ENCODE peak calls at places on chromosomes 16 and 17, in four cellular contexts. X, N, S and U are unnamed samples.

GRCh38 chr17:43327421-43327820 is 71.4 kb upstream of the ARL4D start:
- DNase-seq in X (no peak), S (no peak), N (no peak), U (no peak)

GRCh38 chr16:69935740-69936139 is 15.4 kb upstream of the CLEC18A start:
- DNase-seq in S (no peak), X (no peak), N (no peak), U (no peak)

GRCh38 chr17:70040336-70040735 is 34.7 kb upstream of the KCNJ16 start:
- DNase-seq in N (no peak), X (no peak), S (no peak), U (no peak)

GRCh38 chr17:17723354-17724261 is 42.4 kb downstream of the RAI1 start:
- DNase-seq in X (no peak), N (peak; percentile 88), S (no peak), U (peak; percentile 13)

GRCh38 chr16:1338119-1338730 is 4.8 kb downstream of the BAIAP3 start:
- DNase-seq in X (no peak), N (peak; percentile 81), S (no peak), U (no peak)

GRCh38 chr16:89944773-89945172 is 3.8 kb upstream of the DEF8 start:
- DNase-seq in X (no peak), S (no peak), N (no peak), U (no peak)

GRCh38 chr16:31190061-31190460 is 10.1 kb downstream of the FUS start:
- DNase-seq in N (no peak), X (no peak), S (no peak), U (no peak)

GRCh38 chr17:29076722-29077121 is 33.8 kb downstream of the PIPOX start:
- DNase-seq in X (no peak), S (no peak), N (peak; percentile 71), U (no peak)

GRCh38 chr17:68509151-68510057 is 2.8 kb upstream of the PRKAR1A start:
- DNase-seq in N (peak; percentile 61), S (peak; percentile 21), X (peak; percentile 64), U (no peak)

GRCh38 chr17:31680126-31680525 is 178.9 kb downstream of the COPRS start:
- DNase-seq in X (no peak), S (no peak), N (peak; percentile 28), U (no peak)

GRCh38 chr17:37494401-37494831 is 4.7 kb downstream of the DUSP14 start:
- DNase-seq in N (no peak), X (no peak), S (no peak), U (no peak)

GRCh38 chr16:80462902-80463301 is 77.9 kb upstream of the DYNLRB2 start:
- DNase-seq in S (no peak), N (no peak), X (no peak), U (no peak)

GRCh38 chr16:4293822-4294457 is 21.1 kb upstream of the TFAP4 start:
- DNase-seq in X (peak; percentile 4), S (no peak), N (peak; percentile 93), U (no peak)

GRCh38 chr17:32741381-32741780 is 135.5 kb downstream of the MYO1D start:
- DNase-seq in N (no peak), X (no peak), S (no peak), U (no peak)

GRCh38 chr17:77445030-77445907 is 304.5 kb downstream of the SEC14L1 start:
- DNase-seq in S (peak; percentile 99), N (no peak), X (no peak), U (peak; percentile 79)

GRCh38 chr17:73827627-73828241 is 183.5 kb upstream of the SDK2 start:
- DNase-seq in N (peak; percentile 80), X (no peak), S (no peak), U (no peak)

GRCh38 chr16:13021996-13022395 is 120.6 kb downstream of the SHISA9 start:
- DNase-seq in X (no peak), S (no peak), N (no peak), U (no peak)

GRCh38 chr17:58334661-58335060 is 6.1 kb upstream of the TSPOAP1 start:
- DNase-seq in X (no peak), S (no peak), N (peak; percentile 49), U (no peak)

GRCh38 chr16:25066747-25067631 is 44.6 kb upstream of the LCMT1 start:
- DNase-seq in X (peak; percentile 60), S (no peak), N (peak; percentile 95), U (peak; percentile 71)

GRCh38 chr17:50668025-50668837 is 33.5 kb downstream of the ABCC3 start:
- DNase-seq in S (no peak), X (no peak), N (peak; percentile 73), U (no peak)

GRCh38 chr16:78990309-78990701 is 610.2 kb downstream of the MAF start:
- DNase-seq in N (no peak), S (no peak), X (no peak), U (no peak)

GRCh38 chr16:54936086-54936978 is 5.7 kb downstream of the IRX5 start:
- DNase-seq in S (no peak), N (peak; percentile 86), X (no peak), U (no peak)

GRCh38 chr16:47599512-47599911 is 138.4 kb downstream of the PHKB start:
- DNase-seq in X (no peak), N (no peak), S (no peak), U (no peak)

GRCh38 chr17:50206604-50207293 is 5.3 kb upstream of the COL1A1 start:
- DNase-seq in N (peak; percentile 94), S (no peak), X (no peak), U (no peak)

GRCh38 chr16:85734311-85735017 is 16.4 kb downstream of the C16orf74 start:
- DNase-seq in S (no peak), N (no peak), X (no peak), U (no peak)

GRCh38 chr17:45346255-45347015 is 29.6 kb upstream of the MAP3K14 start:
- DNase-seq in S (no peak), N (no peak), X (no peak), U (no peak)

GRCh38 chr16:84315422-84315821 is 20.7 kb downstream of the WFDC1 start:
- DNase-seq in S (no peak), N (peak; percentile 49), X (no peak), U (no peak)

GRCh38 chr16:82867425-82867824 is 240.7 kb downstream of the CDH13 start:
- DNase-seq in N (no peak), S (no peak), X (no peak), U (no peak)

GRCh38 chr17:40063915-40064531 is 1.3 kb downstream of the THRA start:
- DNase-seq in S (no peak), X (no peak), N (peak; percentile 59), U (no peak)

GRCh38 chr17:13346081-13346533 is 255.6 kb downstream of the HS3ST3A1 start:
- DNase-seq in X (no peak), S (no peak), N (peak; percentile 86), U (no peak)

GRCh38 chr16:30561212-30561816 is 3.1 kb upstream of the ZNF764 start:
- DNase-seq in N (peak; percentile 76), S (no peak), X (no peak), U (no peak)

GRCh38 chr17:57597531-57598453 is 147.3 kb downstream of the CCDC182 start:
- DNase-seq in X (peak; percentile 75), S (no peak), N (peak; percentile 95), U (no peak)

GRCh38 chr17:75561927-75562603 is 25.5 kb upstream of the MYO15B start:
- DNase-seq in N (no peak), S (no peak), X (no peak), U (no peak)

GRCh38 chr17:55587608-55588139 is 76.4 kb upstream of the SMIM36 start:
- DNase-seq in S (no peak), X (no peak), N (no peak), U (no peak)

GRCh38 chr16:82633964-82634600 is 7.3 kb downstream of the CDH13 start:
- DNase-seq in S (no peak), N (peak; percentile 59), X (no peak), U (no peak)